ENCODE peak calls at places on chromosomes 12 and 14, in five cellular contexts. R is H9, Y is H1, E is neuronal stem cell, C is trophoblast cell. A is an unnamed sample.

GRCh38 chr12:96070670-96071279 is 35.4 kb upstream of the LTA4H start:
- DNase-seq in E (no peak), Y (no peak), R (peak; percentile 68), C (no peak), A (peak; percentile 7)

GRCh38 chr14:67467134-67467533 is 21.4 kb downstream of the TMEM229B start:
- DNase-seq in C (no peak), E (no peak), Y (no peak), R (no peak), A (no peak)

GRCh38 chr12:48185181-48185919 is 1.9 kb downstream of the CCDC184 start:
- DNase-seq in R (peak; percentile 56), C (no peak), E (no peak), Y (no peak), A (peak; percentile 42)

GRCh38 chr12:4282103-4282891 is 8.7 kb downstream of the CCND2 start:
- DNase-seq in Y (no peak), E (no peak), C (no peak), R (peak; percentile 28), A (no peak)

GRCh38 chr12:131896811-131897270 is 2.4 kb downstream of the ULK1 start:
- DNase-seq in E (no peak), R (no peak), Y (no peak), C (no peak), A (no peak)

GRCh38 chr14:86357866-86358265 is 827.9 kb downstream of the FLRT2 start:
- DNase-seq in R (no peak), E (no peak), C (no peak), Y (no peak), A (no peak)

GRCh38 chr12:7439579-7440505 is 4.1 kb downstream of the CD163L1 start:
- DNase-seq in E (peak; percentile 48), R (peak; percentile 94), C (peak; percentile 79), Y (peak; percentile 31), A (peak; percentile 75)

GRCh38 chr14:63046339-63047268 is 1.3 kb upstream of the KCNH5 start:
- DNase-seq in C (no peak), Y (no peak), E (no peak), R (peak; percentile 65), A (no peak)

GRCh38 chr12:31479516-31480210 is 111.3 kb downstream of the DENND5B start:
- DNase-seq in R (no peak), E (no peak), C (no peak), Y (no peak), A (no peak)

GRCh38 chr14:101358726-101359125 is 202.6 kb upstream of the DIO3 start:
- DNase-seq in C (no peak), Y (no peak), R (no peak), E (no peak), A (no peak)

GRCh38 chr14:99422220-99423010 is 58.2 kb downstream of the SETD3 start:
- DNase-seq in E (no peak), R (no peak), Y (no peak), C (no peak), A (no peak)

GRCh38 chr14:35374273-35374681 is 30.3 kb downstream of the NFKBIA start:
- DNase-seq in C (peak; percentile 95), Y (no peak), E (no peak), R (no peak), A (peak; percentile 99)

GRCh38 chr12:93839076-93839475 is 161.9 kb downstream of the CRADD start:
- DNase-seq in C (no peak), R (no peak), Y (no peak), E (no peak), A (peak; percentile 20)

GRCh38 chr14:24274101-24274543 is 2.7 kb upstream of the RABGGTA start:
- DNase-seq in Y (no peak), C (no peak), E (no peak), R (no peak), A (no peak)

GRCh38 chr12:12333980-12334709 is 15.9 kb downstream of the MANSC1 start:
- DNase-seq in R (peak; percentile 72), C (peak; percentile 35), Y (no peak), E (no peak), A (peak; percentile 48)

GRCh38 chr14:104376202-104377140 is 203.1 kb upstream of the C14orf180 start:
- DNase-seq in E (no peak), C (no peak), R (no peak), Y (no peak), A (no peak)

GRCh38 chr14:106094654-106095189 is 568.3 kb downstream of the TMEM121 start:
- DNase-seq in R (no peak), E (no peak), Y (no peak), C (peak; percentile 2), A (no peak)

GRCh38 chr14:100307215-100308111 is 1.2 kb upstream of the SLC25A29 start:
- DNase-seq in C (peak; percentile 10), R (no peak), Y (no peak), E (no peak), A (peak; percentile 46)

GRCh38 chr14:75630695-75631452 is 29.8 kb downstream of the ERG28 start:
- DNase-seq in E (no peak), R (peak; percentile 89), Y (peak; percentile 31), C (peak; percentile 76), A (no peak)

GRCh38 chr14:100698066-100698465 is 28.6 kb upstream of the DLK1 start:
- DNase-seq in E (no peak), C (no peak), Y (no peak), R (no peak), A (no peak)

GRCh38 chr12:78406213-78406612 is 458.4 kb upstream of the SYT1 start:
- DNase-seq in E (no peak), Y (no peak), R (no peak), C (no peak), A (no peak)

GRCh38 chr12:85279449-85280137 is 427 bp upstream of the ALX1 start:
- DNase-seq in R (peak; percentile 65), C (no peak), E (peak; percentile 46), Y (no peak), A (peak; percentile 24)

GRCh38 chr12:116194935-116195431 is 82.5 kb downstream of the MED13L start:
- DNase-seq in R (no peak), C (no peak), Y (no peak), E (no peak), A (no peak)

GRCh38 chr14:99191663-99192621 is 80.1 kb downstream of the BCL11B start:
- DNase-seq in Y (no peak), R (no peak), C (no peak), E (no peak), A (no peak)

GRCh38 chr14:90034835-90035525 is 26.8 kb upstream of the KCNK13 start:
- DNase-seq in C (no peak), R (no peak), E (no peak), Y (no peak), A (no peak)

GRCh38 chr12:76026643-76027063 is 4.9 kb downstream of the PHLDA1 start:
- DNase-seq in Y (no peak), E (no peak), R (no peak), C (no peak), A (peak; percentile 86)

DNA sequence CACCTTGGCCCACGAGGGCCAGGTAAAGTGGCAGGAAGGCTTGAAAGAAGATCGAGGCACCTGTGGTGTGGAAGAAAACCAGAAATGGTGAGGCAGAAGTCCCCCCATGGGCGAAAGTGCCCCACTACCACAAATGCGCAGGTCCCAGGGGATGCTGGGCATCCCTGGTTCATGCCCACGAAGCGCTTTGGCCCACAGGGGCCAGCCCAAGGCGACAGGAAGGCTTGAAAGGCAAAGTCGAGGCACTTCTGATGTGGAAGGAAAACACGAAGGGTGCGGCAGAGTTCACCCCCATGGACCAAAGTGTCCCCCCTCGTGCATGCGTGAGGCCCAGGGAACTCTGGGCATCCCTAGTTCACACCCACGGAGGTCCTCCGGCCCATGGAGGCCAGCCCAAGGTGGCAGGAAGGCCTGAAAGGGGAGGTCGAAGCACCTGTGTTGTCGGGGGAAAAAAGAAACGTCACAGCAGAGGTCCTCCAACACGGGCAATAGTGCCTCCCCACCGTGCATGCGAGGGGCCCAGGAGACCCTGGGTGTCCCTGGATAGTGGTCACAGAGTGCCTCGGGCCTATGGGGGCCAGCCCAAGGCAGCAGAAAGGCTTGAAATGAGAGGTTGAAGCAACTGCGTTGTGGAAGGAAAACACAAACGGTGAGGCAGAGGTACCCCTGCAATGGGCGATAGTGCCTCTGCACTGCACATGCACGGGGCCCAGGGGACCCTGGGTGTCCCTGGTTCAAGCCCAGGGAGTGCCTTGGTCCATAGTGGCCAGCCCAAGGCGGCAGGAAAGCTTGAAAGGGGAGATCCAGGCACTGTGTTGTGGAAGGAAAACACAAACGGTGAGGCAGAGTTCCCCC is 373.9 kb downstream of the ALG10 start:
- DNase-seq in Y (no peak), E (no peak), R (peak; percentile 13), C (no peak), A (no peak)
- H3K9me3 ChIP-seq in Y (peaks cover 100% of the 10 kb centered on the region), E (no peaks in the 10 kb centered on the region), R (peaks cover 98% of the 10 kb centered on the region), C (peaks cover 98% of the 10 kb centered on the region), A (no peaks in the 10 kb centered on the region)

GRCh38 chr14:31867570-31867969 is 209.5 kb upstream of the ARHGAP5 start:
- DNase-seq in R (no peak), Y (no peak), E (no peak), C (no peak), A (no peak)
- H2BK12ac ChIP-seq in R (no peak overlapping the region), Y (no peak overlapping the region), E (no peak overlapping the region), C (no peak overlapping the region), A (no peak overlapping the region)

DNA sequence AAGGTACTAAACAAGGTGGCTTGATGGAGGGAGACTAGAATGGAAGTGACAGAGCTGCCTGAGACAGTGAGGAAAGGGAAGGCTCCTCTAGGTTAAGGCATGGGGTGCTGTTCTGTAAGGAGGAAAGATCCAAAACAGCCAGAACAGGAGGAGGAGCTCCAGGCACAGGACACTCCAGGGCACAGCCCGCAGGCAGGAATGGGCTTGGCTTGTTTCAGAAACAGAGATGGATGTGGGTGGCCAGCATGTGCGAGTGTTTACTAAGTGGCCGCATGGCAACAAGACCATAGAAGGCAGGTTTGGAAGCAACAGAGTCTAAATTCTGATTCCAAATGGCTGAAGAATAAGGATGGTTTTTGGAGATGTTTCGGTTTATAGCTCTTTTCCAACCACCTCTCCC is 889.1 kb downstream of the AACS start:
- DNase-seq in R (peak; percentile 61), E (no peak), C (peak; percentile 65), Y (no peak), A (no peak)
- H3K9me3 ChIP-seq in R (no peaks in the 10 kb centered on the region), E (no peaks in the 10 kb centered on the region), C (peaks cover 2% of the 10 kb centered on the region), Y (peaks cover 2% of the 10 kb centered on the region), A (peaks cover 11% of the 10 kb centered on the region)

GRCh38 chr12:106452309-106452708 is 94.8 kb downstream of the POLR3B start:
- DNase-seq in C (no peak), R (no peak), Y (no peak), E (no peak), A (no peak)

GRCh38 chr12:106442575-106442974 is 85.0 kb downstream of the POLR3B start:
- DNase-seq in R (no peak), Y (no peak), C (no peak), E (no peak), A (no peak)

GRCh38 chr12:106445053-106445452 is 87.5 kb downstream of the POLR3B start:
- DNase-seq in C (no peak), R (no peak), E (no peak), Y (no peak), A (no peak)

GRCh38 chr12:106445981-106446380 is 88.4 kb downstream of the POLR3B start:
- DNase-seq in Y (no peak), E (peak; percentile 4), C (no peak), R (no peak), A (no peak)

DNA sequence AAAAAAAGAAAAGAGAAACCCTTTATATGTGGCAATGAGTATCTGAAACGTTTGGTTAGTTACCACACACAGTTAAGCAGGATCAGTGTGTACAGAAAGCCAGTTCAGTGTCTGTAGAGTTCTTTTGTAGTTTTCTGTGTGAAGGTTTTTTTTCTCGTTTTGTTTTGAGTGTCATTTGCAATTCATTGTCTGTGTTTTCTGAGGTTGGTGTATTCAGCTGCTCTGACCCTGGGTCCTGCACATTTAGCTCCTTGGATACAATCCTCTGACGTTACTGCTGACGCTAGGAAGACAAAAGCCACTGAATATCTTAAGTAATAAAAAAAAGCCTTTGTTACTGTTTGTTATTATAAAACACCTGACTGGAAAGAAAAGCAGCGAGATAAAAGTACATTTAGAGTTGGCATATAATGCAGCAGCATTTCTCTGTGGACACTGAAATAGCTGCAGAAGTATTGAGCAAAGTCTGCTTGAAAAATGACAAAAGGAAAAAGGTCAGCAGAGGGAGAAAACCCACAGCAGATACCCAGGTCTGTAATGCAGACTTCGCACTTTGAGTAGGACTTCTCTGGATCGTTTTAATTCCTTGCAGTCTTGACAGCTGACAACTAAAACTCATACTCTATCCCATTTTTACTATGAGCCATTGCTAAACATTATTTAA is 89.0 kb downstream of the POLR3B start:
- DNase-seq in C (no peak), Y (no peak), E (peak; percentile 18), R (no peak), A (no peak)
- H2BK12ac ChIP-seq in C (no peak overlapping the region), Y (no peak overlapping the region), E (no peak overlapping the region), R (no peak overlapping the region), A (no peak overlapping the region)